ENCODE peak calls at places on chromosome 19, in five cellular contexts. B is HEK293T; G is stimulated activated CD8-positive, alpha-beta memory T cell treated with anti-CD3 and anti-CD28 coated beads, Interleukin-12 subunit alpha, Interleukin-12 subunit beta, amount 100 ng/mL, for 4 hours; Y is fibroblast of mammary gland; U is COLO829. P is an unnamed sample.
A peak's percentile ranks its signal among the peaks of the same experiment; 100 is the strongest.

GRCh38 chr19:35155981-35156672 is 1.6 kb downstream of the FXYD5 start:
- DNase-seq in U (no peak), G (no peak), Y (no peak), B (no peak), P (no peak)

GRCh38 chr19:13784731-13785452 is 10.4 kb upstream of the ZSWIM4 start:
- DNase-seq in Y (peak; percentile 62), G (peak; percentile 50), B (peak; percentile 72), U (peak; percentile 48), P (peak; percentile 66)

GRCh38 chr19:10420444-10421239 is at the start of gene PDE4A:
- DNase-seq in U (no peak), G (no peak), Y (no peak), B (no peak), P (peak; percentile 73)

GRCh38 chr19:54473071-54473941 is at the start of gene CDC42EP5:
- DNase-seq in G (no peak), Y (peak; percentile 78), B (no peak), U (peak; percentile 76), P (no peak)

GRCh38 chr19:35587326-35587725 is 1.4 kb downstream of the PMIS2 start:
- DNase-seq in G (no peak), Y (no peak), B (peak; percentile 2), U (no peak), P (no peak)

GRCh38 chr19:5074418-5074817 is 105.5 kb downstream of the KDM4B start:
- DNase-seq in Y (no peak), G (no peak), U (no peak), B (no peak), P (no peak)

GRCh38 chr19:4851551-4852290 is 15.7 kb downstream of the PLIN3 start:
- DNase-seq in B (peak; percentile 78), G (peak; percentile 56), U (peak; percentile 35), Y (peak; percentile 57), P (peak; percentile 78)

GRCh38 chr19:47756953-47757608 is 11.7 kb downstream of the NOP53 start:
- DNase-seq in B (no peak), Y (no peak), G (no peak), U (no peak), P (no peak)

GRCh38 chr19:33387351-33388230 is 14.1 kb downstream of the CEBPG start:
- DNase-seq in Y (no peak), B (no peak), G (no peak), U (no peak), P (no peak)

GRCh38 chr19:41219924-41220567 is 1.0 kb downstream of the AXL start:
- DNase-seq in U (peak; percentile 61), Y (peak; percentile 78), G (no peak), B (no peak), P (no peak)